ENCODE peak calls at places on chromosomes 5 and 9, in five cellular contexts. B is endothelial cell of umbilical vein, P is MM.1S, T is hepatocyte, I is fibroblast of lung. J is an unnamed sample.

GRCh38 chr5:7884491-7885273 is 15.7 kb downstream of the MTRR start:
- DNase-seq in B (no peak), P (no peak), T (no peak), I (no peak), J (no peak)

GRCh38 chr5:157540707-157541451 is 34.7 kb downstream of the ADAM19 start:
- DNase-seq in B (peak; percentile 79), P (peak; percentile 79), T (no peak), I (peak; percentile 71), J (no peak)

GRCh38 chr5:136332213-136332612 is 33.1 kb downstream of the TRPC7 start:
- DNase-seq in B (no peak), P (no peak), T (no peak), I (no peak), J (no peak)

GRCh38 chr5:1338518-1339070 is 6.3 kb downstream of the CLPTM1L start:
- DNase-seq in B (no peak), P (no peak), T (no peak), I (no peak), J (no peak)

GRCh38 chr5:88269222-88269771 is 652 bp upstream of the TMEM161B start:
- DNase-seq in B (peak; percentile 28), P (peak; percentile 45), T (peak; percentile 26), I (peak; percentile 18), J (no peak)

GRCh38 chr5:53399921-53400697 is 80.3 kb upstream of the FST start:
- DNase-seq in B (no peak), P (no peak), T (no peak), I (no peak), J (no peak)

GRCh38 chr9:4590430-4591122 is 71.5 kb upstream of the PLPP6 start:
- DNase-seq in B (no peak), P (no peak), T (no peak), I (peak; percentile 6), J (peak; percentile 25)

GRCh38 chr5:54404568-54404967 is 50.9 kb upstream of the HSPB3 start:
- DNase-seq in B (peak; percentile 25), P (no peak), T (no peak), I (peak; percentile 45), J (no peak)

GRCh38 chr5:39080168-39080567 is 6.0 kb upstream of the RICTOR start:
- DNase-seq in B (peak; percentile 28), P (no peak), T (no peak), I (no peak), J (no peak)

GRCh38 chr5:117302949-117303348 is 728.3 kb upstream of the SEMA6A start:
- DNase-seq in B (no peak), P (no peak), T (no peak), I (no peak), J (no peak)

GRCh38 chr5:126543660-126544059 is 51.4 kb downstream of the ALDH7A1 start:
- DNase-seq in B (no peak), P (no peak), T (peak; percentile 67), I (no peak), J (no peak)

GRCh38 chr5:113022661-113023060 is 46.1 kb downstream of the DCP2 start:
- DNase-seq in B (peak; percentile 59), P (peak; percentile 90), T (no peak), I (no peak), J (no peak)

GRCh38 chr5:139634541-139634940 is 13.6 kb upstream of the CXXC5 start:
- DNase-seq in B (no peak), P (no peak), T (no peak), I (no peak), J (no peak)

GRCh38 chr5:174575043-174575442 is 149.3 kb upstream of the MSX2 start:
- DNase-seq in B (no peak), P (no peak), T (no peak), I (no peak), J (no peak)

GRCh38 chr9:83477571-83477970 is 60.6 kb downstream of the FRMD3 start:
- DNase-seq in B (no peak), P (no peak), T (no peak), I (no peak), J (no peak)

GRCh38 chr5:174327317-174327864 is 281.9 kb downstream of the NSG2 start:
- DNase-seq in B (no peak), P (peak; percentile 82), T (peak; percentile 93), I (peak; percentile 79), J (peak; percentile 92)

DNA sequence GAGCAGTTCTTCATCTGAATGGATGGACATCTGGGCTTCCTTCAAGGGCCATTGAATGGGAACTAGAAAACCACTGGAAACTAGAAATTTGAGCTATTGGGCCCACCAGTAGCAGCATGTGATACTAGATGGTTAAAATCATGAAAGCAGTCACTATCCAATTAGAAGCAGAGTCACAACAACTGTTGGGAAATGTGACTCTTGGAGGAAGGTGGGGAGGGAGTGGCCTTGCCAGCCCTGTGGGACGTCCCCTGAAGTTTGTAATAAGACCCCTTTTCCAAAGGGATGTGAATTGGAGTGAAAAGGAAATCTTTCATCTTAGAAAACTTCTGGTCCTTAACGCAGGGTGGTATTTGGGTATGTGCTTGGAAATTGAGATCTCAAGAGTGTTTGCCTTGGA is 5.6 kb downstream of the RAB24 start:
- DNase-seq in B (no peak), P (no peak), T (no peak), I (no peak), J (no peak)
- H3K4me1 ChIP-seq in B (peaks cover 37% of the 10 kb centered on the region), P (peaks cover 62% of the 10 kb centered on the region), T (peaks cover 31% of the 10 kb centered on the region), I (peaks cover 12% of the 10 kb centered on the region), J (peaks cover 75% of the 10 kb centered on the region)

DNA sequence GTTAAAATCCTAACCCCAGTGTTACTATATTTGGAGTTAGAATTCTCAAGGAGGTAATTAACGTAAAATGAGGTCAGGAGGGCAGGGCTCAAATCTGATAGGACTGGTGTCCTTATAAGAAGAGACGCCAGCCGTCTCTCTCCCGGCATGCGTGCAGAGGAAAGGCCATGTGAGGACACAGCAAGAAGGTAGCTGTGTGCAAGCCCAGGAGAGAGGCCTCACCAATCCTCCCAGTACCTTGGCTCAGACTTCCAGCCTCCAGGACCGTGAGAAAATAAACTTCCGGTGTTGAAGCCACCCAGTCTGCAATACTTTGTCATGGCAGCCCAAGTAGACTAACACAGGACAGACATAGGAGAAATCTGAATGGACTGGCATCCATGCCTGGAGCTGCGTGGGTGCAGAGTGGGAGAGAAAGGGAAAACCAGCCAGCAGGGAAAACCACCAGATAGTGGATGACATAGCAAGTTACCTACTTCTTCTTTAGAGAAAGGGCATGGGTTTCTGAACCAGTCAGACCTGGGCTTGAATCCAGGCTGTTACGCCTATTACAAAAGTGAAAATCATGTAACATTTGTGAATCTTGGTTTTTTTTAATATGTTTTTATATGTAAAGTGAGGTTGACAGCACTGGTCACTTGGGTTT is 89.2 kb downstream of the FSTL4 start:
- DNase-seq in B (no peak), P (no peak), T (no peak), I (no peak), J (no peak)
- H3K27ac ChIP-seq in B (no peak overlapping the region), P (no peak overlapping the region), T (no peak overlapping the region), I (no peak overlapping the region), J (no peak overlapping the region)

GRCh38 chr9:14179449-14179848 is 134.5 kb downstream of the NFIB start:
- DNase-seq in B (no peak), P (no peak), T (no peak), I (no peak), J (no peak)

GRCh38 chr9:14183001-14183400 is 130.9 kb downstream of the NFIB start:
- DNase-seq in B (no peak), P (no peak), T (no peak), I (no peak), J (no peak)

GRCh38 chr9:14180942-14181270 is 133.0 kb downstream of the NFIB start:
- DNase-seq in B (no peak), P (no peak), T (no peak), I (no peak), J (no peak)

GRCh38 chr9:14175778-14176177 is 138.2 kb downstream of the NFIB start:
- DNase-seq in B (no peak), P (no peak), T (no peak), I (no peak), J (no peak)

DNA sequence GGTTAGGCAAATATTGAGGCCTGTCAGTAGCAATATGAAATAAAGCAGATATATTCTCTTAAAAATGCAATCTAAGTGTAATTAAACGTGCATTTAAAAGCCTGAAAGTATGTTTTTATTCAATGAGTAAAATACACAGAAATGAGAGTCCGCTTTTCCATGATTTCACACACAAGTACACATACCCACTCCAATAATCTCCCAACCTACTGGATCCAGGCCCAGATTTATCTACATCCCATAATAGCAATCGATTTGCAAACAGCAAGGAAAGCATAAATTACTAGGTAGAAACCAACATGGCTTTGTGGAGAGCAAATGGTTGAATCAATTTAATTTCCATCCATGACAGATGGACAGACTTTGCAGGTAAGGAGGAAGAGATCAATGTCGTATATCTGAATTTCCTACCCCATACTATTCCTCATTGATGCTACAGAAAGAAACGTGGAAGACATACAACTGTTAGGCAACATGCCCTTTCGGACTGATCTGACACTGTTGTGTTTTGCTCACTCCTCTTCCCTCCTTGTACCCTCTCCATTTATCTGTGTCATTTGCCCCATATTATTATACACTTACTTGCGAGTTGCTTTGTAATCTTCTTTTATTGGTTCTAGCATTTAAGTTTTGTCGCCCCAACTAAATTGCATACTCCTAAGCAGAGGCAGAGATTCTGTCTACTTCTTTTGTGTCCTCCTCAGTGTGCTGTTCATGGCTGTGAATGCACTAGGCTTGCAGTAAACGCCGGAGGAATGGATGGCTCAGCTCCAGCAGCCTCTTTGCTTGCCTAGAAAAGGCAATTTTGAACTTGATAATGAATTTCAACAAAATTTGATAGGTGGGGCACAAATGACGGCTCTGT is 133.6 kb downstream of the NFIB start:
- DNase-seq in B (no peak), P (no peak), T (no peak), I (no peak), J (no peak)
- H2AFZ ChIP-seq in B (no peak overlapping the region), P (no peak overlapping the region), T (no peak overlapping the region), I (no peak overlapping the region), J (no peak overlapping the region)

GRCh38 chr9:7760014-7760415 is 39.6 kb downstream of the DMAC1 start:
- DNase-seq in B (no peak), P (no peak), T (peak; percentile 6), I (peak; percentile 34), J (no peak)
- H3K4me1 ChIP-seq in B (no peaks in the 10 kb centered on the region), P (peaks cover 18% of the 10 kb centered on the region), T (no peaks in the 10 kb centered on the region), I (no peaks in the 10 kb centered on the region), J (no peaks in the 10 kb centered on the region)

DNA sequence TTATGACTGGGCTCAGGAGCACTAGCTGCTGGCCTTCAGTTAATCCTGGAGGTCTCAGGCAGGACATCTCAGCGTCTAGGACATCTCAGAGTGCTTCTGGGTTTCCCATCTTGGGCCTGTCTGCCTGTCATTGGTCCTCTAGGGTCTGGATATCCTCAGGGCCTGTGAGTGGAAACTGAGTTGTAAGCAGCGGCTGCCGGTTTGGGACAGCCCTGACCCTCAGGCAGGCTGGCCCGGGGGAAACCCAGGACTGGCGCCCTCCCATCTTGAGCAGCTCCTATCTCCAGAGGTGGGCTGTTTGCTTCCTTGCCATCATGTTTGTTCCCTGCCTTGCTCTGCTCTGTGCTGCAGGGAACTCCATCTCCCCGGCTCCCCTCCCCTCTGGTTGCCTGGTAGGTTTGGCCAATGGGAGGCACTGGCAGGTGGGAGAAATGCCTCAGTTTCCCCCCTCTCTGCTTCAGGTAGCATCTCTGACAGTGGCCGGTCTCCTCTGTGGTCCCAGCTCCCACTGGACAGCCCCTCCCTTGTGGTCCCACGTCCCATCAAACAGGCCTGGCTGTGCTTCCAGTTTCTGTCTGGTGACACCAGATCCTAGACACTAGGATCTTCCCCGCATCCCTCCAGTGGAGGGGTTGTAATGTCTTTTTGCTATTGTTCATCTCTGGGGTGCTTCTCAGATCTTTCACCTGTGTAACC is 57.4 kb downstream of the ARHGEF37 start:
- DNase-seq in B (no peak), P (no peak), T (no peak), I (no peak), J (no peak)
- H3K27ac ChIP-seq in B (no peak overlapping the region), P (no peak overlapping the region), T (no peak overlapping the region), I (no peak overlapping the region), J (no peak overlapping the region)

GRCh38 chr5:152505442-152506042 is 100.5 kb upstream of the NMUR2 start:
- DNase-seq in B (peak; percentile 37), P (peak; percentile 70), T (peak; percentile 82), I (peak; percentile 64), J (peak; percentile 84)
- H2AFZ ChIP-seq in B (no peak overlapping the region), P (no peak overlapping the region), T (no peak overlapping the region), I (no peak overlapping the region), J (no peak overlapping the region)

J was measured in Karpas-422.